ENCODE peak calls at places on chromosomes 5 and 9, in six cellular contexts. One of them, this sample, is unnamed. For H3K4me1, the result is how much of the 10 kb centered on the place peaks cover.

GRCh38 chr9:12771891-12772290 is 2.9 kb upstream of the LURAP1L start:
- DNase-seq in stomach: no peak
- DNase-seq in colonic mucosa: no peak
- DNase-seq in DND-41: no peak
- DNase-seq in PC-9: peak
- DNase-seq in suprapubic skin: no peak
- DNase-seq in this sample: no peak

GRCh38 chr5:41334758-41335157 is 121.4 kb upstream of the C6 start:
- DNase-seq in stomach: no peak
- DNase-seq in colonic mucosa: no peak
- DNase-seq in DND-41: no peak
- DNase-seq in PC-9: no peak
- DNase-seq in suprapubic skin: no peak
- DNase-seq in this sample: no peak

GRCh38 chr5:87182622-87183021 is 85.1 kb upstream of the RASA1 start:
- DNase-seq in stomach: no peak
- DNase-seq in colonic mucosa: no peak
- DNase-seq in DND-41: no peak
- DNase-seq in PC-9: no peak
- DNase-seq in suprapubic skin: no peak
- DNase-seq in this sample: peak

GRCh38 chr5:172186114-172186695 is 1.8 kb downstream of the STK10 start:
- DNase-seq in stomach: no peak
- DNase-seq in colonic mucosa: no peak
- DNase-seq in DND-41: no peak
- DNase-seq in PC-9: no peak
- DNase-seq in suprapubic skin: no peak
- DNase-seq in this sample: no peak

GRCh38 chr5:68277427-68277826 is 61.9 kb downstream of the PIK3R1 start:
- DNase-seq in stomach: no peak
- DNase-seq in colonic mucosa: no peak
- DNase-seq in DND-41: no peak
- DNase-seq in PC-9: peak
- DNase-seq in suprapubic skin: no peak
- DNase-seq in this sample: no peak

GRCh38 chr9:81146684-81147337 is 542.5 kb downstream of the TLE1 start:
- DNase-seq in stomach: no peak
- DNase-seq in colonic mucosa: no peak
- DNase-seq in DND-41: peak
- DNase-seq in PC-9: no peak
- DNase-seq in suprapubic skin: no peak
- DNase-seq in this sample: no peak

GRCh38 chr9:134549336-134549735 is 92.3 kb upstream of the COL5A1 start:
- DNase-seq in stomach: no peak
- DNase-seq in colonic mucosa: no peak
- DNase-seq in DND-41: no peak
- DNase-seq in PC-9: no peak
- DNase-seq in suprapubic skin: no peak
- DNase-seq in this sample: no peak

GRCh38 chr9:21994996-21995651 is 533 bp downstream of the CDKN2B-AS1 start:
- DNase-seq in stomach: peak
- DNase-seq in colonic mucosa: peak
- DNase-seq in DND-41: peak
- DNase-seq in PC-9: peak
- DNase-seq in suprapubic skin: peak
- DNase-seq in this sample: peak

GRCh38 chr9:134376386-134377142 is 50.3 kb downstream of the RXRA start:
- DNase-seq in stomach: no peak
- DNase-seq in colonic mucosa: no peak
- DNase-seq in DND-41: no peak
- DNase-seq in PC-9: no peak
- DNase-seq in suprapubic skin: no peak
- DNase-seq in this sample: no peak

GRCh38 chr9:104765138-104765537 is 1.2 kb downstream of the NIPSNAP3B start:
- DNase-seq in stomach: no peak
- DNase-seq in colonic mucosa: no peak
- DNase-seq in DND-41: no peak
- DNase-seq in PC-9: no peak
- DNase-seq in suprapubic skin: no peak
- DNase-seq in this sample: no peak
- H3K27ac ChIP-seq in stomach: no peak
- H3K27ac ChIP-seq in colonic mucosa: no peak
- H3K27ac ChIP-seq in DND-41: no peak
- H3K27ac ChIP-seq in PC-9: no peak
- H3K27ac ChIP-seq in suprapubic skin: no peak
- H3K27ac ChIP-seq in this sample: no peak

GRCh38 chr5:178509491-178510057 is 80.6 kb downstream of the COL23A1 start:
- DNase-seq in stomach: no peak
- DNase-seq in colonic mucosa: no peak
- DNase-seq in DND-41: no peak
- DNase-seq in PC-9: no peak
- DNase-seq in suprapubic skin: no peak
- DNase-seq in this sample: no peak
- H3K4me1 ChIP-seq in stomach: under half
- H3K4me1 ChIP-seq in colonic mucosa: under half
- H3K4me1 ChIP-seq in DND-41: under half
- H3K4me1 ChIP-seq in PC-9: under half
- H3K4me1 ChIP-seq in suprapubic skin: under half
- H3K4me1 ChIP-seq in this sample: under half

GRCh38 chr5:72465601-72466563 is 41.3 kb downstream of the ZNF366 start:
- DNase-seq in stomach: no peak
- DNase-seq in colonic mucosa: no peak
- DNase-seq in DND-41: no peak
- DNase-seq in PC-9: no peak
- DNase-seq in suprapubic skin: no peak
- DNase-seq in this sample: no peak

GRCh38 chr5:72467987-72468386 is 39.2 kb downstream of the ZNF366 start:
- DNase-seq in stomach: no peak
- DNase-seq in colonic mucosa: no peak
- DNase-seq in DND-41: no peak
- DNase-seq in PC-9: peak
- DNase-seq in suprapubic skin: no peak
- DNase-seq in this sample: no peak

GRCh38 chr5:72468606-72469005 is 38.6 kb downstream of the ZNF366 start:
- DNase-seq in stomach: no peak
- DNase-seq in colonic mucosa: no peak
- DNase-seq in DND-41: no peak
- DNase-seq in PC-9: no peak
- DNase-seq in suprapubic skin: no peak
- DNase-seq in this sample: no peak

GRCh38 chr5:72465068-72465467 is 42.1 kb downstream of the ZNF366 start:
- DNase-seq in stomach: no peak
- DNase-seq in colonic mucosa: no peak
- DNase-seq in DND-41: no peak
- DNase-seq in PC-9: no peak
- DNase-seq in suprapubic skin: no peak
- DNase-seq in this sample: no peak

DNA sequence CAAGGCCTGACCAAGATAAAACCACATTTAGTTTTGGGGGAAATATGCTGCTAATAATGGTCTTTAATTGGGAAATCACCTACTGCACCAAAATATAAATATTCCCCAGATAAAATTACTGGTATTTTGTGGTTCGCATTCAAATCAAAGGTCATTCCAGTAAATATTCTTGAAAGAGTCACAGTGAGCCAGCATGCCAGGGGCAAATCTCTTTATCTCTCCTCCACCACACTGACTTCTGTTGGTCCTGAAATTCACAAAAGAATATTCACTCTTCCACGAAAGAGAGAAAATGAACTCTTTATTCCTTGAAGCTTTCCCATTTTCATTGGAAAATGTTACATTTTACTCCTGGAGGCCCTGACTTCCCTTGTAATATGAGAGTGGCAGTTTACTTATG is 39.8 kb downstream of the ZNF366 start:
- DNase-seq in stomach: no peak
- DNase-seq in colonic mucosa: no peak
- DNase-seq in DND-41: no peak
- DNase-seq in PC-9: peak
- DNase-seq in suprapubic skin: no peak
- DNase-seq in this sample: no peak
- H3K27ac ChIP-seq in stomach: no peak
- H3K27ac ChIP-seq in colonic mucosa: no peak
- H3K27ac ChIP-seq in DND-41: no peak
- H3K27ac ChIP-seq in PC-9: peak
- H3K27ac ChIP-seq in suprapubic skin: no peak
- H3K27ac ChIP-seq in this sample: no peak

GRCh38 chr5:149386166-149386565 is 7.1 kb upstream of the IL17B start:
- DNase-seq in stomach: no peak
- DNase-seq in colonic mucosa: no peak
- DNase-seq in DND-41: no peak
- DNase-seq in PC-9: no peak
- DNase-seq in suprapubic skin: no peak
- DNase-seq in this sample: no peak
- H3K4me1 ChIP-seq in stomach: half or more
- H3K4me1 ChIP-seq in colonic mucosa: under half
- H3K4me1 ChIP-seq in DND-41: under half
- H3K4me1 ChIP-seq in PC-9: under half
- H3K4me1 ChIP-seq in suprapubic skin: under half
- H3K4me1 ChIP-seq in this sample: under half

GRCh38 chr5:154288145-154288544 is 97.6 kb downstream of the GALNT10 start:
- DNase-seq in stomach: peak
- DNase-seq in colonic mucosa: peak
- DNase-seq in DND-41: no peak
- DNase-seq in PC-9: no peak
- DNase-seq in suprapubic skin: no peak
- DNase-seq in this sample: no peak

GRCh38 chr5:154287136-154287535 is 96.6 kb downstream of the GALNT10 start:
- DNase-seq in stomach: peak
- DNase-seq in colonic mucosa: peak
- DNase-seq in DND-41: no peak
- DNase-seq in PC-9: peak
- DNase-seq in suprapubic skin: no peak
- DNase-seq in this sample: no peak

GRCh38 chr5:154284433-154284832 is 93.9 kb downstream of the GALNT10 start:
- DNase-seq in stomach: no peak
- DNase-seq in colonic mucosa: no peak
- DNase-seq in DND-41: no peak
- DNase-seq in PC-9: no peak
- DNase-seq in suprapubic skin: no peak
- DNase-seq in this sample: no peak

GRCh38 chr5:154285661-154286408 is 95.3 kb downstream of the GALNT10 start:
- DNase-seq in stomach: no peak
- DNase-seq in colonic mucosa: peak
- DNase-seq in DND-41: no peak
- DNase-seq in PC-9: peak
- DNase-seq in suprapubic skin: no peak
- DNase-seq in this sample: no peak

GRCh38 chr5:154286557-154286956 is 96.0 kb downstream of the GALNT10 start:
- DNase-seq in stomach: no peak
- DNase-seq in colonic mucosa: peak
- DNase-seq in DND-41: no peak
- DNase-seq in PC-9: no peak
- DNase-seq in suprapubic skin: no peak
- DNase-seq in this sample: no peak
- H3K27ac ChIP-seq in stomach: peak
- H3K27ac ChIP-seq in colonic mucosa: peak
- H3K27ac ChIP-seq in DND-41: no peak
- H3K27ac ChIP-seq in PC-9: peak
- H3K27ac ChIP-seq in suprapubic skin: no peak
- H3K27ac ChIP-seq in this sample: no peak

GRCh38 chr5:150627731-150628545 is 12.5 kb upstream of the SYNPO start:
- DNase-seq in stomach: no peak
- DNase-seq in colonic mucosa: no peak
- DNase-seq in DND-41: no peak
- DNase-seq in PC-9: no peak
- DNase-seq in suprapubic skin: no peak
- DNase-seq in this sample: no peak
- H3K4me1 ChIP-seq in stomach: half or more
- H3K4me1 ChIP-seq in colonic mucosa: under half
- H3K4me1 ChIP-seq in DND-41: under half
- H3K4me1 ChIP-seq in PC-9: under half
- H3K4me1 ChIP-seq in suprapubic skin: half or more
- H3K4me1 ChIP-seq in this sample: under half

GRCh38 chr9:128923493-128923883 is 2.7 kb downstream of the PHYHD1 start:
- DNase-seq in stomach: no peak
- DNase-seq in colonic mucosa: no peak
- DNase-seq in DND-41: no peak
- DNase-seq in PC-9: no peak
- DNase-seq in suprapubic skin: no peak
- DNase-seq in this sample: no peak

GRCh38 chr9:128918921-128919320 is 1.9 kb upstream of the PHYHD1 start:
- DNase-seq in stomach: no peak
- DNase-seq in colonic mucosa: no peak
- DNase-seq in DND-41: no peak
- DNase-seq in PC-9: no peak
- DNase-seq in suprapubic skin: no peak
- DNase-seq in this sample: no peak

GRCh38 chr9:128920381-128921058 is at the start of gene PHYHD1:
- DNase-seq in stomach: peak
- DNase-seq in colonic mucosa: no peak
- DNase-seq in DND-41: no peak
- DNase-seq in PC-9: no peak
- DNase-seq in suprapubic skin: no peak
- DNase-seq in this sample: no peak

GRCh38 chr9:128919409-128919808 is 1.4 kb upstream of the PHYHD1 start:
- DNase-seq in stomach: no peak
- DNase-seq in colonic mucosa: no peak
- DNase-seq in DND-41: no peak
- DNase-seq in PC-9: no peak
- DNase-seq in suprapubic skin: no peak
- DNase-seq in this sample: no peak

DNA sequence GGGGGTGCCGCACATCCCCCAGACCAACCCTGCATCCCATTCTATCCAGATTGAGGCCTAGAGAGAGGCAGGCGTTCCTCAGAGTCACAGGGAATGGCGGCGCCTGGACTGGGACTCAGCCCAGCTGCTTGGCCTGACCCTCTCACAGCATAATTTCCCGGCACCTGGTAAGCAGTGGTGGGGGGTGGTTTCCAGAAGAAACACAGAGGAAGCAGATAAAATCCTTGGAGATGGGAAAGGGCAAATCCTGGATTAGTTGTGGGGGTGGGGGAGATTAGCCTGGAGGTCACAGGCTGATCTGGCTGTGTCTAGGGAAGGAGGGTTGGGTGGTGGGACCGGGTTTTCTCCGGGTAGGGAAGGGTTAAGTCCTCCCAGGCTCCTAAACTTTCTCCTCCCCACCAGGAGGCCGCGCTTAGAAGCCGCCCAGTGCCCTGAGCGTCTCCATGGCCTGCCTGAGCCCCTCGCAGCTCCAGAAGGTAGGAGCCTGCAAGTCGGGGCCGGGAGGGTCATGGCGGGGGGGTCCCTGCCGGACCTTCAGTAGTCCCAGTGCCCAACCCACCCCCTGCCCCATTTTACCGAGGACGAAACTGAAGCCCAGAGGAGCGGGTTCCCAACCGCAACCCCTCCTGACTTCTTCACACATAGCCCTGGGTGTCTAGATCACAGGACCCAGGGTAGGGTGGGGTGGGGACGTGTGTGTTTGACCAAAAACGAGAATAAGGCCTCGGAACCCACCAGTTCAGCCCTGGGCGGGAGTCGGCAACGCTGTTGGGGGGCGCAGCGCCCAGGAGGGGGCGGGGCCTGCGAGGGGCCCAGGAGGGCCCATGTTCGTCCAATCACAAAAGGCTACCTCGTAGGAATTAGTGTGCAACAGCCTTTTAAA is 1.3 kb downstream of the PHYHD1 start:
- DNase-seq in stomach: peak
- DNase-seq in colonic mucosa: no peak
- DNase-seq in DND-41: no peak
- DNase-seq in PC-9: no peak
- DNase-seq in suprapubic skin: no peak
- DNase-seq in this sample: no peak
- H3K27ac ChIP-seq in stomach: peak
- H3K27ac ChIP-seq in colonic mucosa: peak
- H3K27ac ChIP-seq in DND-41: no peak
- H3K27ac ChIP-seq in PC-9: no peak
- H3K27ac ChIP-seq in suprapubic skin: peak
- H3K27ac ChIP-seq in this sample: no peak